ENCODE peak calls at places on chromosome 11, in eight cellular contexts. X is ascending aorta; I is KBM-7; Y is amniotic epithelial cell; S is stimulated activated CD4-positive, alpha-beta T cell treated with anti-CD3 and anti-CD28 coated beads, Interleukin-15, amount 100 ng/mL, for 1 hour; D is EL; V is IMR-90; F is GM04503. Z is an unnamed sample.

GRCh38 chr11:130145975-130146776 is 13.4 kb upstream of the ST14 start:
- DNase-seq in I (no peak), X (no peak), F (no peak), S (no peak), D (no peak), Y (peak; percentile 38), V (no peak), Z (no peak)

GRCh38 chr11:67282876-67283371 is 6.2 kb upstream of the ANKRD13D start:
- DNase-seq in X (no peak), I (no peak), D (no peak), S (no peak), F (no peak), Y (no peak), V (no peak), Z (no peak)

GRCh38 chr11:65169164-65169641 is 830 bp upstream of the SPDYC start:
- DNase-seq in I (peak; percentile 52), D (no peak), F (no peak), V (peak; percentile 55), X (no peak), S (no peak), Y (peak; percentile 22), Z (no peak)

GRCh38 chr11:748007-748359 is 719 bp downstream of the TALDO1 start:
- DNase-seq in X (no peak), V (no peak), D (peak; percentile 35), S (no peak), Y (peak; percentile 31), I (peak; percentile 30), F (no peak), Z (no peak)

GRCh38 chr11:11155962-11156815 is 196.9 kb downstream of the CSNK2A3 start:
- DNase-seq in V (no peak), D (peak; percentile 7), X (no peak), F (no peak), Y (no peak), S (peak; percentile 37), I (peak; percentile 77), Z (no peak)

GRCh38 chr11:44961894-44962293 is 11.2 kb upstream of the TP53I11 start:
- DNase-seq in X (no peak), D (no peak), I (no peak), S (no peak), F (no peak), Y (no peak), V (no peak), Z (no peak)

GRCh38 chr11:111452146-111452545 is 60.0 kb downstream of the BTG4 start:
- DNase-seq in X (no peak), S (no peak), V (peak; percentile 82), D (peak; percentile 58), I (no peak), Y (peak; percentile 54), F (no peak), Z (no peak)

GRCh38 chr11:73277467-73277866 is 5.3 kb downstream of the P2RY6 start:
- DNase-seq in S (no peak), X (no peak), I (no peak), F (no peak), Y (no peak), D (no peak), V (no peak), Z (no peak)

GRCh38 chr11:115170133-115170815 is 333.9 kb downstream of the CADM1 start:
- DNase-seq in V (peak; percentile 38), X (no peak), F (no peak), D (peak; percentile 4), I (peak; percentile 11), Y (peak; percentile 26), S (no peak), Z (peak; percentile 35)

GRCh38 chr11:833114-833791 is 501 bp downstream of the CD151 start:
- DNase-seq in Y (peak; percentile 41), F (no peak), I (peak; percentile 56), D (peak; percentile 62), V (no peak), X (no peak), S (no peak), Z (no peak)

GRCh38 chr11:129023968-129024676 is 81.5 kb upstream of the TP53AIP1 start:
- DNase-seq in D (no peak), X (no peak), I (no peak), Y (peak; percentile 52), S (no peak), V (peak; percentile 5), F (no peak), Z (no peak)

GRCh38 chr11:46741600-46742484 is 22.8 kb downstream of the F2 start:
- DNase-seq in X (no peak), Y (no peak), D (no peak), I (no peak), F (no peak), S (no peak), V (no peak), Z (no peak)